ENCODE peak calls at places on chromosomes 3 and 15, in five cellular contexts. H is adrenal gland, R is ovary, I is upper lobe of right lung, N is IMR-90. M is an unnamed sample.

GRCh38 chr15:74530771-74531143 is 10.3 kb upstream of the ARID3B start:
- DNase-seq in I (no peak), H (no peak), N (no peak), R (no peak), M (no peak)

GRCh38 chr3:44342191-44342790 is 3.7 kb downstream of the TCAIM start:
- DNase-seq in H (no peak), N (peak), R (no peak), I (no peak), M (no peak)

GRCh38 chr15:36130641-36131310 is 448.6 kb upstream of the CDIN1 start:
- DNase-seq in H (no peak), R (no peak), I (no peak), N (no peak), M (peak)

GRCh38 chr15:19899021-19899824 is 642.4 kb downstream of the GOLGA6L6 start:
- DNase-seq in R (no peak), N (no peak), I (peak), H (no peak), M (no peak)

GRCh38 chr15:76576526-76577279 is 240.1 kb downstream of the ISL2 start:
- DNase-seq in I (peak), H (peak), N (peak), R (peak), M (peak)

GRCh38 chr3:33613041-33613440 is 105.0 kb downstream of the CLASP2 start:
- DNase-seq in R (no peak), H (no peak), N (no peak), I (no peak), M (no peak)

GRCh38 chr3:25957026-25957425 is 167.1 kb downstream of the OXSM start:
- DNase-seq in H (no peak), I (no peak), N (no peak), R (no peak), M (no peak)

GRCh38 chr3:12750658-12751071 is 8.4 kb downstream of the TMEM40 start:
- DNase-seq in H (no peak), R (no peak), I (no peak), N (peak), M (peak)

GRCh38 chr3:11367116-11367781 is 95.1 kb downstream of the ATG7 start:
- DNase-seq in R (peak), H (peak), I (no peak), N (peak), M (peak)

GRCh38 chr3:177085784-177086183 is 111.5 kb downstream of the TBL1XR1 start:
- DNase-seq in I (no peak), H (no peak), N (no peak), R (no peak), M (no peak)

GRCh38 chr3:172675371-172676193 is 35.3 kb downstream of the NCEH1 start:
- DNase-seq in H (no peak), N (peak), I (no peak), R (no peak), M (peak)

GRCh38 chr3:72590732-72591192 is 257.5 kb downstream of the SHQ1 start:
- DNase-seq in R (no peak), I (no peak), H (no peak), N (no peak), M (no peak)

GRCh38 chr3:77042892-77043291 is 3.0 kb downstream of the ROBO2 start:
- DNase-seq in I (no peak), H (no peak), R (no peak), N (no peak), M (no peak)

GRCh38 chr3:178295257-178295912 is 240.9 kb upstream of the KCNMB2 start:
- DNase-seq in R (no peak), H (no peak), I (no peak), N (peak), M (no peak)

GRCh38 chr3:81931852-81932251 is 170.4 kb upstream of the GBE1 start:
- DNase-seq in N (no peak), I (no peak), R (no peak), H (no peak), M (no peak)

GRCh38 chr15:74716647-74717046 is 8.7 kb downstream of the CYP1A1 start:
- DNase-seq in I (no peak), R (no peak), H (no peak), N (no peak), M (no peak)

GRCh38 chr3:107938128-107938527 is 152.7 kb downstream of the CD47 start:
- DNase-seq in R (no peak), H (peak), I (no peak), N (peak), M (peak)

GRCh38 chr15:44157679-44158078 is 37.4 kb downstream of the FRMD5 start:
- DNase-seq in I (no peak), H (no peak), N (peak), R (no peak), M (peak)

GRCh38 chr3:149670742-149671492 is 13.1 kb upstream of the WWTR1 start:
- DNase-seq in H (no peak), I (no peak), N (no peak), R (no peak), M (no peak)

GRCh38 chr3:143337387-143337786 is 217.8 kb downstream of the CHST2 start:
- DNase-seq in R (no peak), H (no peak), I (no peak), N (no peak), M (no peak)

GRCh38 chr15:95267476-95267875 is 1036.1 kb downstream of the MCTP2 start:
- DNase-seq in R (no peak), I (no peak), H (no peak), N (no peak), M (no peak)

GRCh38 chr3:174440350-174440716 is 418.8 kb upstream of the NAALADL2 start:
- DNase-seq in H (no peak), R (peak), N (peak), I (no peak), M (peak)

GRCh38 chr15:60374628-60375081 is 23.1 kb downstream of the ANXA2 start:
- DNase-seq in H (peak), I (peak), N (peak), R (no peak), M (peak)

GRCh38 chr3:43902415-43902814 is 211.7 kb downstream of the ABHD5 start:
- DNase-seq in N (no peak), H (no peak), I (no peak), R (no peak), M (no peak)

GRCh38 chr3:112013058-112013783 is 14.5 kb downstream of the TAGLN3 start:
- DNase-seq in H (peak), R (peak), I (peak), N (peak), M (peak)
- H3K4me3 ChIP-seq in H (no peak), R (no peak), I (no peak), N (no peak), M (no peak)

GRCh38 chr3:57661404-57661803 is 31.5 kb downstream of the DENND6A start:
- DNase-seq in R (no peak), I (no peak), H (no peak), N (no peak), M (no peak)
- H3K4me3 ChIP-seq in R (no peak), I (no peak), H (no peak), N (no peak), M (no peak)

DNA sequence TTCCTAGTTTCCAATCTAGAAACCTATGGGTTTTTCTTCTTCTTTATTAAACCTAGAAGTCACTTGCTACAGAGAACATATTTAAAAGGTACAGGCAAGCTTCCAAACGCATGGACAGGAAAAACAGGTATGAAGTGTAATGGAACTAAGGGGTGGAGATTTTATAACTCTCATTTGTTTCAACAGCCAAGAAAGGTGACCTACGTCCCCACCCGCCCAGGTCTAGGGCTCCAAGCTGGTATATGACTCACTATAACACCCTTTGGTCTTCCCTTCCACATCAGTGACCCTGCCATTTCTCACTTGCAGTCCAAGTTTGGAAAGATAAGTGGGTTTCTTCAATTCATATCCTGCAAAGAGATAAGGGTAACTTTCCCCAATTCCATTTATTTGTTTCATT is 6.0 kb upstream of the LIPH start:
- DNase-seq in H (peak), R (no peak), N (no peak), I (peak), M (peak)
- H3K4me3 ChIP-seq in H (no peak), R (no peak), N (no peak), I (no peak), M (no peak)

DNA sequence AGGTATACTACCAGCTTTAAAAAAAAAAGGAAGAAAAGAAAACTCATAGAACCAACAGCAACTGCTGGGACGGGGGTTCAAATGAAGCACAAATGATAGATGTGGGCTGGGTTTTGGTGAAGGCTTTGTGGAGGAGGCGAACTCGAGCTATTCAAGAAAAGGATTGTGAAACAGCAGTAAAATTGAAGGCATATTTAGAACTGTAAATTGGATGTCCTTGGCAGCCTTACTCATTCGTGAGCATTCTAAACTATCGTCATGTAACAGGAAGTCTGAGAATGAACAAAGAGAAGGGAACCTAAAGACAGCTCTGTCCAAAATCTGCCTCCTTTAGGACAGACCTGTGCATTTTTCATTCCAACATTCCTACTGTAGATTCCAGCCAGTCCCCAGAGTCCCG is 97.8 kb downstream of the LARS2 start:
- DNase-seq in N (peak), H (no peak), I (no peak), R (no peak), M (peak)
- H3K4me3 ChIP-seq in N (no peak), H (no peak), I (no peak), R (no peak), M (no peak)

M was measured in epithelial cell of esophagus.